ENCODE peak calls at places on chromosomes 11 and 22, in seven cellular contexts. I, E, A, H, F, M and S are unnamed samples.

GRCh38 chr22:35893698-35894097 is 134.9 kb downstream of the RBFOX2 start:
- DNase-seq in I (no peak), A (peak; percentile 66), H (no peak), M (no peak), E (no peak), F (no peak), S (no peak)

GRCh38 chr22:27934069-27934468 is 15.0 kb upstream of the PITPNB start:
- DNase-seq in E (no peak), I (no peak), H (no peak), M (no peak), A (no peak), F (no peak), S (no peak)

GRCh38 chr22:30605449-30606110 is 1.4 kb upstream of the TCN2 start:
- DNase-seq in M (no peak), A (peak; percentile 61), H (peak; percentile 64), I (no peak), F (no peak), E (peak; percentile 59), S (peak; percentile 74)

GRCh38 chr11:1108246-1108900 is 33.7 kb downstream of the MUC2 start:
- DNase-seq in I (no peak), F (no peak), H (no peak), M (no peak), E (no peak), A (no peak), S (no peak)

GRCh38 chr11:13486926-13487660 is 8.7 kb downstream of the PTH start:
- DNase-seq in I (peak; percentile 28), M (peak; percentile 36), E (no peak), F (no peak), H (peak; percentile 12), A (peak; percentile 58), S (peak; percentile 72)

GRCh38 chr11:32050256-32050655 is 40.6 kb upstream of the RCN1 start:
- DNase-seq in E (no peak), A (no peak), M (no peak), I (no peak), F (no peak), H (no peak), S (no peak)

GRCh38 chr11:35247863-35248262 is 108.9 kb downstream of the CD44 start:
- DNase-seq in F (no peak), A (no peak), E (no peak), I (peak; percentile 11), M (no peak), H (no peak), S (no peak)

GRCh38 chr22:25759825-25760231 is 17.8 kb downstream of the MYO18B start:
- DNase-seq in H (no peak), A (peak; percentile 95), F (peak; percentile 76), M (no peak), I (no peak), E (peak; percentile 81), S (no peak)

GRCh38 chr22:32801436-32802290 is at the start of gene TIMP3:
- DNase-seq in M (no peak), H (peak; percentile 29), E (no peak), I (no peak), A (peak; percentile 88), F (peak; percentile 64), S (peak; percentile 85)

GRCh38 chr11:78290293-78291176 is 101.8 kb downstream of the USP35 start:
- DNase-seq in F (no peak), M (no peak), A (peak; percentile 94), E (no peak), H (no peak), I (no peak), S (peak; percentile 63)

GRCh38 chr11:93080146-93080759 is 110.8 kb downstream of the MTNR1B start:
- DNase-seq in E (no peak), H (no peak), I (no peak), M (no peak), A (no peak), F (no peak), S (no peak)

GRCh38 chr11:27812341-27812740 is 112.1 kb upstream of the BDNF start:
- DNase-seq in M (no peak), A (peak; percentile 9), I (no peak), E (no peak), F (no peak), H (no peak), S (no peak)

GRCh38 chr11:13189561-13190435 is 87.8 kb upstream of the BMAL1 start:
- DNase-seq in A (peak; percentile 36), M (no peak), H (no peak), I (no peak), F (no peak), E (no peak), S (no peak)

GRCh38 chr22:33476206-33476605 is 418.0 kb upstream of the SYN3 start:
- DNase-seq in I (no peak), E (no peak), F (no peak), H (no peak), A (no peak), M (no peak), S (no peak)

GRCh38 chr11:19110290-19110689 is 6.7 kb upstream of the ZDHHC13 start:
- DNase-seq in H (no peak), E (no peak), A (no peak), I (no peak), M (no peak), F (no peak), S (no peak)

GRCh38 chr22:49307071-49307830 is 520.4 kb downstream of the BRD1 start:
- DNase-seq in A (no peak), E (no peak), M (no peak), H (no peak), F (no peak), I (no peak), S (no peak)

GRCh38 chr11:117387992-117388765 is 60.5 kb downstream of the CEP164 start:
- DNase-seq in F (no peak), A (peak; percentile 56), H (no peak), M (no peak), E (no peak), I (no peak), S (no peak)

GRCh38 chr11:132187391-132187790 is 817.0 kb downstream of the NTM start:
- DNase-seq in M (no peak), I (no peak), A (no peak), E (no peak), H (no peak), F (no peak), S (no peak)